ENCODE peak calls at places on chromosomes 12 and 14, in ten cellular contexts. L is mucosa of descending colon; E is mesendoderm; Z is lower lobe of right lung; M is CD8-positive, alpha-beta memory T cell; O is body of pancreas; T is fibroblast of lung; I is heart left ventricle; H is small intestine; A is GM23248. C is an unnamed sample.

GRCh38 chr12:77122661-77123060 is 57.3 kb upstream of the E2F7 start:
- DNase-seq in L (no peak), E (no peak), A (peak; percentile 60), T (peak; percentile 36), I (no peak), H (no peak), M (no peak), Z (no peak), O (no peak), C (no peak)

GRCh38 chr14:71665781-71666180 is 266.4 kb upstream of the RGS6 start:
- DNase-seq in O (no peak), I (no peak), A (no peak), Z (no peak), E (no peak), T (no peak), H (no peak), L (no peak), M (no peak), C (no peak)

GRCh38 chr12:29610473-29611174 is 113.1 kb upstream of the OVCH1 start:
- DNase-seq in O (no peak), H (no peak), T (peak; percentile 20), Z (no peak), M (no peak), A (peak; percentile 68), I (no peak), L (no peak), E (peak; percentile 22), C (no peak)

GRCh38 chr12:58537278-58537677 is 383.0 kb downstream of the LRIG3 start:
- DNase-seq in E (no peak), Z (no peak), L (no peak), H (no peak), O (no peak), I (no peak), T (peak; percentile 82), M (no peak), A (peak; percentile 66), C (no peak)

GRCh38 chr14:80135305-80136088 is 75.8 kb downstream of the DIO2 start:
- DNase-seq in L (no peak), T (no peak), M (no peak), E (no peak), A (no peak), H (no peak), Z (no peak), O (no peak), I (no peak), C (no peak)

GRCh38 chr14:66974397-66975025 is 214.7 kb upstream of the GARIN2 start:
- DNase-seq in A (peak; percentile 15), L (no peak), O (no peak), M (no peak), Z (no peak), I (no peak), E (no peak), T (no peak), H (no peak), C (no peak)

GRCh38 chr12:69550951-69551350 is 34.3 kb upstream of the CCT2 start:
- DNase-seq in M (no peak), O (no peak), L (no peak), E (no peak), H (no peak), A (no peak), I (no peak), T (no peak), Z (no peak), C (no peak)

GRCh38 chr12:127205781-127206535 is 1061.0 kb upstream of the TMEM132C start:
- DNase-seq in I (no peak), T (no peak), Z (no peak), O (no peak), E (no peak), H (peak; percentile 35), M (no peak), L (no peak), A (no peak), C (no peak)

GRCh38 chr12:74725154-74725553 is 187.5 kb downstream of the ATXN7L3B start:
- DNase-seq in L (no peak), T (no peak), M (no peak), H (no peak), I (no peak), E (no peak), O (no peak), Z (no peak), A (peak; percentile 14), C (no peak)

GRCh38 chr12:124236651-124237050 is 58.2 kb upstream of the RFLNA start:
- DNase-seq in E (no peak), T (peak; percentile 20), I (no peak), O (no peak), H (no peak), Z (no peak), A (peak; percentile 86), M (no peak), L (no peak), C (no peak)

GRCh38 chr12:40016960-40017359 is 88.9 kb downstream of the SLC2A13 start:
- DNase-seq in I (no peak), M (no peak), Z (no peak), T (peak; percentile 92), O (no peak), L (no peak), H (peak; percentile 92), E (no peak), A (peak; percentile 38), C (no peak)

GRCh38 chr14:73208390-73208789 is 28.9 kb upstream of the PAPLN start:
- DNase-seq in I (no peak), L (no peak), E (peak; percentile 9), H (no peak), T (no peak), O (no peak), M (no peak), Z (no peak), A (no peak), C (no peak)

GRCh38 chr12:122980192-122981035 is at the start of gene ARL6IP4:
- DNase-seq in A (peak; percentile 86), M (peak; percentile 44), T (peak; percentile 61), E (peak; percentile 63), L (peak; percentile 82), H (peak; percentile 65), I (peak; percentile 72), O (peak; percentile 73), Z (peak; percentile 83), C (peak; percentile 89)

GRCh38 chr14:71686677-71687076 is 245.6 kb upstream of the RGS6 start:
- DNase-seq in I (no peak), L (no peak), T (peak; percentile 42), O (no peak), E (no peak), M (no peak), H (no peak), A (peak; percentile 86), Z (no peak), C (no peak)

DNA sequence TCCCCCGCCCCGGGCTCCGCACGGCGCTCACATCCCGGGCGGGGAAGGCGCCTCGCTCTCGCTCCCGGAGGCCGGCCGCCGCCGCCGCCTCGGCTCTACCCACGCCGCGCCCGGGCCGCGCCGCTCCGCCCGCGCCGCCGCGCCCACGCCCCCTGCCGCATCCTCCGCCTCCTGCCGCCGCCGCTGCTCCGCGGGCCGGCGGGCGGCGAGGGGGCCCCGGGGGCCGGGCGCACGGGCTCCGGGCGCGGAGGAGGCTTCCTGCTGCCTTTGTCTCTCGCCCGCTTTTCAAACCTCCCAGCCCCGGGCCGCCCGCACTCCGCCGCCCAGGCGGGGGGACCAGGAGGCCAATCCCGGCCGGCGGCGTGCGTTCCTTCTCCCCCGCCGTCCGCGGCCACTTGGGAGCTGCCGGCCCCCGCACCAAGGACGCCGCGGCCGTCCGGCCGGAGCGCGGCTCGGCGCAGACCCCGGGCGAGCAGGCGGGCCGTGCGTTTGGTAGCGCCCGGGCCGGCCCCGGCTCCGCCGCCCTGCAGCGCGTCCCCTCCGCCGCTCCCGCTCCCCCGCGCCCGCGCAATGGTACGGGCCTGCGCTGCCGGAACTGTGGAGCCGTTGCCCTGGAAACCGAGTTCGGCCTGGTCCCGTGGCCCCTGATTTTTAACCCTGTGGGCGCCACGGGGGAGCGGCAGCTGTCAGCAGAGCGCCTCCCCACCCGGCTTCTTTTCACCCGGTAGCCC is at the start of gene FBXL14:
- DNase-seq in T (peak; percentile 87), A (peak; percentile 92), Z (peak; percentile 93), I (peak; percentile 94), L (peak; percentile 94), M (peak; percentile 87), E (peak; percentile 92), O (peak; percentile 92), H (peak; percentile 83), C (peak; percentile 96)
- H3K4me1 ChIP-seq in T (peaks cover 17% of the 10 kb centered on the region), A (peaks cover 48% of the 10 kb centered on the region), Z (peaks cover 54% of the 10 kb centered on the region), I (peaks cover 46% of the 10 kb centered on the region), L (peaks cover 33% of the 10 kb centered on the region), M (peaks cover 32% of the 10 kb centered on the region), E (peaks cover 25% of the 10 kb centered on the region), O (peaks cover 47% of the 10 kb centered on the region), H (peaks cover 4% of the 10 kb centered on the region), C (peaks cover 37% of the 10 kb centered on the region)

DNA sequence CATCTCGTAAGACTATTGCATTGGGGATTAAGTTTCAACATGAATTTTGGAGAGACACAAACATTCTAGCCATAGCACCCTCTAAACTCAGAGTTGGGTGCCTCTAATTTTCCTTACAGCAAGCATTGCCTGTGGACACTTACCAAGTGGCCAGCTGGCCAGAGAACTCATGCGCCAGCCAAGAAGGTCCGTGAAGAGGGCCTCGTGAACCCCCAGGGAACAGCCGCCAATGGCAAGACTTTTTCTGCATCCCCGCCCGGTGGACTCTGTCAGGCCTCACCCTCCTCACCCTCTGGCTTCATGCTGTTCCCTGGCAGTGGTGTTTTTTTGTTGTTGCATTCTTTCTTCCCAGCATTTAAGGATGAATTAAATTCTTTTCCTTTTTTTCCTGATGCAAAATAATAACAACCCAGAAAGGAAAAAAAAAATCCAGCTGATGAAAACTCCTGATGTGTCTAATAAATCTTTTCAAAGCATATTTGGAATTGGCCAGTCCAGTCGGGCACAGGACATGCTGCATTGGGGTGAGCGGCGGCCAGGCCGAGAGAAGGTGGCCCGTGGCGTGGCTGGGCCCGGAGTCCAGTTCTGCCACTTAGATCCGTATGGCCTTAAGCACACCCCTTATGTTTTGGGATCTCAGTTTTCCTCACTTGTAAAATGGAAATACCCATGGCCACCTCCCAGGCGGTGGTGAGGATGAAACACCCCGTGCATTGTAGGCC is 191.9 kb upstream of the DIO3 start:
- DNase-seq in I (no peak), E (no peak), A (no peak), M (no peak), O (no peak), T (peak; percentile 5), L (no peak), Z (no peak), H (no peak), C (no peak)
- H3K4me1 ChIP-seq in I (no peaks in the 10 kb centered on the region), E (peaks cover 3% of the 10 kb centered on the region), A (no peaks in the 10 kb centered on the region), M (no peaks in the 10 kb centered on the region), O (no peaks in the 10 kb centered on the region), T (no peaks in the 10 kb centered on the region), L (peaks cover 2% of the 10 kb centered on the region), Z (no peaks in the 10 kb centered on the region), H (no peaks in the 10 kb centered on the region), C (no peaks in the 10 kb centered on the region)

DNA sequence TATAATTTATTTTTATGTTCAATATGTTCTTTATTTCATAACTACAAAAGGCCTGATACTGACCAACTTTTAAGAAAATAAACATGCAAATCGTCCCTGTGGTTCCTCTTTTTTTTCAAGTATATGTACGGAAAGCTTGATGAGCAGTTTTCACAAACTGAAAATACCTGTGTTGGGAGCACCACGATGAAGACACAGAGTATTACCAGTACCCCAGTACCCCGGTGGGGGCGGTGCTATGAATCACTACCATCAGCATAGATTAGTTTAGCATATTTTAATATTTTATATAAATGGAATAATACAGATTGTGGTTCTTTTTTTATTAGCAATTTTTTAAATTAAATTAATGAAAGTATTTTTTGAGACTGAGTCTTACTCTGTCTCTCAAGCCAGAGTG is 7.0 kb downstream of the B4GALNT3 start:
- DNase-seq in L (no peak), I (no peak), M (no peak), H (no peak), O (no peak), Z (no peak), E (no peak), T (no peak), A (no peak), C (no peak)
- H3K4me1 ChIP-seq in L (peaks cover 35% of the 10 kb centered on the region), I (peaks cover 54% of the 10 kb centered on the region), M (no peaks in the 10 kb centered on the region), H (no peaks in the 10 kb centered on the region), O (peaks cover 15% of the 10 kb centered on the region), Z (peaks cover 4% of the 10 kb centered on the region), E (peaks cover 2% of the 10 kb centered on the region), T (no peaks in the 10 kb centered on the region), A (no peaks in the 10 kb centered on the region), C (no peaks in the 10 kb centered on the region)

GRCh38 chr12:116125981-116126566 is 151.4 kb downstream of the MED13L start:
- DNase-seq in I (no peak), T (peak; percentile 42), L (no peak), E (no peak), M (no peak), O (no peak), Z (peak; percentile 49), A (peak; percentile 67), H (no peak), C (no peak)
- H3K4me1 ChIP-seq in I (peaks cover 75% of the 10 kb centered on the region), T (peaks cover 12% of the 10 kb centered on the region), L (peaks cover 23% of the 10 kb centered on the region), E (peaks cover 10% of the 10 kb centered on the region), M (peaks cover 24% of the 10 kb centered on the region), O (peaks cover 61% of the 10 kb centered on the region), Z (peaks cover 69% of the 10 kb centered on the region), A (peaks cover 76% of the 10 kb centered on the region), H (peaks cover 5% of the 10 kb centered on the region), C (peaks cover 72% of the 10 kb centered on the region)